ENCODE peak calls at places on chromosomes 11 and 22, in eight cellular contexts. T, M, P, S, U, X, Z and B are unnamed samples.

GRCh38 chr11:223026-223789 is 12.9 kb downstream of the SIRT3 start:
- DNase-seq in S (no peak), M (no peak), U (no peak), X (no peak), P (no peak), T (no peak), Z (no peak), B (no peak)

GRCh38 chr11:22454461-22454860 is 116.3 kb downstream of the SLC17A6 start:
- DNase-seq in X (no peak), Z (no peak), U (no peak), T (no peak), P (no peak), M (no peak), S (no peak), B (no peak)

GRCh38 chr11:117428186-117428855 is 100.7 kb downstream of the CEP164 start:
- DNase-seq in S (no peak), T (no peak), M (no peak), Z (no peak), X (no peak), P (no peak), U (no peak), B (no peak)

GRCh38 chr11:113579292-113579940 is 104.2 kb upstream of the DRD2 start:
- DNase-seq in T (no peak), X (no peak), S (peak; percentile 50), M (peak; percentile 44), P (no peak), U (no peak), Z (no peak), B (no peak)

GRCh38 chr22:20653795-20654342 is 120.0 kb upstream of the SERPIND1 start:
- DNase-seq in M (no peak), X (no peak), T (no peak), Z (no peak), S (no peak), U (no peak), P (no peak), B (no peak)

GRCh38 chr22:46941958-46942815 is 179.7 kb downstream of the TBC1D22A start:
- DNase-seq in T (no peak), U (no peak), X (no peak), P (no peak), M (peak; percentile 27), Z (no peak), S (no peak), B (no peak)

GRCh38 chr11:126197277-126197939 is 14.0 kb downstream of the RPUSD4 start:
- DNase-seq in T (no peak), M (no peak), P (no peak), U (peak; percentile 96), S (no peak), X (peak; percentile 8), Z (no peak), B (no peak)

GRCh38 chr11:28146123-28146751 is 38.0 kb downstream of the METTL15 start:
- DNase-seq in M (no peak), T (peak; percentile 87), X (peak; percentile 90), U (no peak), S (peak; percentile 10), P (no peak), Z (peak; percentile 90), B (peak; percentile 26)

DNA sequence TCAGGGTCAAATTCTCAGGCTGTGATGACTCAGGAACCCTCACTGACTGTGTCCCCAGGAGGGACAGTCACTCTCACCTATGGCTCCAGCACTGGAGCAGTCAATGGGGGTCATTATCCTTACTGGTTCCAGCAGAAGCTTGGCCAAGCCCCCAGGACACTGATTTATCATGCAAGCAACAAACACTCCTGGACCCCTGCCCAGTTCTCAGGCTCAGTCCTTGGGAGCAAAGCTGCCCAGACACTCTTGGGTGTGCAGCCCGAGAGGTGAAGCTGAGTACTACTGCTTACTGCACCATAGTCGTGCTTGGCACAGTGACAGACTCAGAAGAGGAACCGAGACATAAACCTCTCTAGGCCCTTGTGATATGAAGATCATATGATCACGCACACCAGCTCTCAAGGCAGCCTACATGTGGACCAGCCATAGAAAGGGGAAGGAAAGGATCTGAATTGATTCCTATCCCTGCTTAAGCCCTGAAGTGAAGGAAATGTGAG is 58.2 kb downstream of the ZNF280B start:
- DNase-seq in U (peak; percentile 61), X (no peak), T (no peak), S (no peak), P (no peak), Z (no peak), M (no peak), B (no peak)
- H2AFZ ChIP-seq in U (peak overlapping the region; percentile 2), X (no peak overlapping the region), T (no peak overlapping the region), S (no peak overlapping the region), P (no peak overlapping the region), Z (no peak overlapping the region), M (no peak overlapping the region), B (no peak overlapping the region)

GRCh38 chr11:120182357-120182756 is 28.5 kb upstream of the OAF start:
- DNase-seq in U (no peak), M (peak; percentile 33), S (peak; percentile 54), P (no peak), X (no peak), T (no peak), Z (no peak), B (no peak)
- H3K4me1 ChIP-seq in U (no peaks in the 10 kb centered on the region), M (peaks cover under 1% of the 10 kb centered on the region), S (peaks cover 56% of the 10 kb centered on the region), P (no peaks in the 10 kb centered on the region), X (peaks cover 63% of the 10 kb centered on the region), T (no peaks in the 10 kb centered on the region), Z (peaks cover 17% of the 10 kb centered on the region), B (peaks cover 10% of the 10 kb centered on the region)

GRCh38 chr11:9639985-9640384 is 23.9 kb upstream of the SWAP70 start:
- DNase-seq in M (no peak), T (no peak), X (no peak), P (no peak), S (no peak), U (no peak), Z (no peak), B (no peak)
- H2AFZ ChIP-seq in M (no peak overlapping the region), T (no peak overlapping the region), X (no peak overlapping the region), P (no peak overlapping the region), S (no peak overlapping the region), U (no peak overlapping the region), Z (no peak overlapping the region), B (no peak overlapping the region)

DNA sequence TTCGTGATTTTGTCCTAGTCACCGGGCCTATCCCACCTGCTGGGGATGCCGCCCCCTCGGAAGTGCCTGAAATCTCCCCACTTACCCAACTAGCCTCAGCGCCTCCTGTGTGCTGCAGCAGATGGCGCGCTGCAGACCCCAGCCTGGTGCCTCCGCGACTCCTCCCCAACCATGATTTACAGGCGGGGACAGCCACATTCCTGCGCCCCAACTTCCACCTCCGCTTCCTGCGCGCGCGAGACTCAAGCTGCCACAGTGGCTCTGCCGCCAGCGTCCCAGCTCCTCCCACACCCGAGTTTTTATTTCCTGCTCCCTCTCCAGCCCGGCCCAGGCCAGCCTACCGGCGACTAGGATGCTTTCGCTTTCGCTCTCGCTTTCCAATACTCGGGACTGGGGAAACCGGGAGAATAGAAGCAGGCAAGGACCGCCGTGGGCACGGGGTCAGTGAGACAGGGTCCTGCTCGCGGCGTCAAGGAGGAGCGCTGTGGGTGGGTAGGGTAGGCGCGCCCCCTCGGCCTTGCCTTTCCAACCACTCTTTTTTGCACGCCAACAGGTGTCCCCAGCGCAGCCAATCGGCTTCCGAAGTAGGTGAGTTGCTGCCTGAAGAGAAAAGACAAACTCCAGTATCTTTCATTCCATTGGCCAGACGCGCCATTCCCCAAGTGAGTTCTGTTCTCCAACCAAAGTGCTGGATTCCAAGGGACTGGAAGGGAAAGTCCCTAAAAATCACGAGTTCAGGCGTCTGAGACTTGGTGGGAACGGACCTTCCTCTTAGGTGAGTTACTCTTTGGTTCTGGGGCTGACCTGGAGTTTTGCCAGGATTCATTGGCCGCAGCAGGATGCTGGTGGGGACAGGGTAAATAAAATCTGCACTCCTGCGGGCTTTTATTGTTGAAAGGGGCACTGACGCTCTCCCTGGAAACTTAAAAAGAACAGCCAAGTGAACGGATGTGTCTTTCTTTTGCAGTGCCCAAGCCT is at the start of gene FAM111A:
- DNase-seq in U (peak; percentile 88), S (peak; percentile 84), T (peak; percentile 91), M (peak; percentile 83), Z (peak; percentile 83), X (peak; percentile 95), P (peak; percentile 95), B (peak; percentile 78)
- H3K4me1 ChIP-seq in U (peaks cover 19% of the 10 kb centered on the region), S (peaks cover 15% of the 10 kb centered on the region), T (peaks cover 32% of the 10 kb centered on the region), M (no peaks in the 10 kb centered on the region), Z (peaks cover 34% of the 10 kb centered on the region), X (peaks cover 20% of the 10 kb centered on the region), P (peaks cover 26% of the 10 kb centered on the region), B (peaks cover 23% of the 10 kb centered on the region)